ENCODE peak calls at places on chromosomes 7 and 10, in eight cellular contexts. S is stimulated activated CD4-positive, alpha-beta T cell treated with anti-CD3 and anti-CD28 coated beads, Interleukin-15, amount 100 ng/mL, for 1 hour; G is cardiac muscle cell; V is spleen; O is ELF-1; A is cerebellum; K is activated T-cell treated with anti-CD3 and anti-CD28 coated beads, Interleukin-2, amount 50 U/mL, for 48 hours; E is D341Med. M is an unnamed sample.

GRCh38 chr10:58565256-58565655 is 52.6 kb downstream of the BICC1 start:
- DNase-seq in V (no peak), O (no peak), K (no peak), S (no peak), E (peak), G (no peak), A (no peak), M (no peak)

GRCh38 chr10:30752481-30752881 is 122.9 kb upstream of the LYZL2 start:
- DNase-seq in K (no peak), A (no peak), V (no peak), G (peak), O (no peak), E (no peak), S (no peak), M (no peak)

GRCh38 chr10:4263281-4263921 is 478.4 kb upstream of the KLF6 start:
- DNase-seq in S (no peak), V (no peak), A (no peak), E (no peak), K (no peak), O (no peak), G (no peak), M (no peak)

GRCh38 chr7:27678617-27679260 is 16.1 kb upstream of the HIBADH start:
- DNase-seq in A (no peak), G (no peak), V (no peak), K (no peak), E (no peak), O (peak), S (no peak), M (no peak)

GRCh38 chr7:641269-641671 is 85.2 kb upstream of the DNAAF5 start:
- DNase-seq in O (peak), S (no peak), A (no peak), V (no peak), K (no peak), E (peak), G (no peak), M (no peak)

GRCh38 chr7:32891046-32891799 is at the start of gene KBTBD2:
- DNase-seq in V (peak), K (peak), G (peak), S (peak), A (peak), E (peak), O (peak), M (peak)

GRCh38 chr7:130891254-130892094 is 157.5 kb upstream of the KLF14 start:
- DNase-seq in K (peak), A (peak), V (no peak), O (no peak), G (no peak), S (no peak), E (no peak), M (no peak)

GRCh38 chr7:157871681-157872080 is 534.9 kb downstream of the DNAJB6 start:
- DNase-seq in G (no peak), V (no peak), S (no peak), O (no peak), E (no peak), K (no peak), A (no peak), M (no peak)

M was measured in mesenteric fat pad.